ENCODE peak calls at places on chromosomes 1 and 21, in seven cellular contexts. One of them, this sample, is unnamed.

GRCh38 chr1:24323281-24323680 is 4.1 kb downstream of the GRHL3 start:
- DNase-seq in left ventricle myocardium inferior: no peak
- DNase-seq in stimulated activated CD8-positive, alpha-beta memory T cell treated with anti-CD3 and anti-CD28 coated beads, Interleukin-4, amount 100 ng/mL, for 48 hours: no peak
- DNase-seq in ascending aorta: no peak
- DNase-seq in heart left ventricle: no peak
- DNase-seq in Daoy: no peak
- DNase-seq in CD4-positive, alpha-beta T cell: no peak
- DNase-seq in this sample: no peak

GRCh38 chr1:54768093-54768492 is 3.8 kb upstream of the PARS2 start:
- DNase-seq in heart left ventricle: no peak
- DNase-seq in stimulated activated CD8-positive, alpha-beta memory T cell treated with anti-CD3 and anti-CD28 coated beads, Interleukin-4, amount 100 ng/mL, for 48 hours: no peak
- DNase-seq in CD4-positive, alpha-beta T cell: no peak
- DNase-seq in left ventricle myocardium inferior: no peak
- DNase-seq in ascending aorta: no peak
- DNase-seq in Daoy: no peak
- DNase-seq in this sample: peak

GRCh38 chr21:42201615-42202161 is 17.3 kb upstream of the ABCG1 start:
- DNase-seq in left ventricle myocardium inferior: no peak
- DNase-seq in stimulated activated CD8-positive, alpha-beta memory T cell treated with anti-CD3 and anti-CD28 coated beads, Interleukin-4, amount 100 ng/mL, for 48 hours: no peak
- DNase-seq in heart left ventricle: no peak
- DNase-seq in ascending aorta: no peak
- DNase-seq in Daoy: no peak
- DNase-seq in CD4-positive, alpha-beta T cell: no peak
- DNase-seq in this sample: no peak

GRCh38 chr1:24562625-24563024 is 6.7 kb downstream of the NCMAP start:
- DNase-seq in ascending aorta: no peak
- DNase-seq in stimulated activated CD8-positive, alpha-beta memory T cell treated with anti-CD3 and anti-CD28 coated beads, Interleukin-4, amount 100 ng/mL, for 48 hours: no peak
- DNase-seq in heart left ventricle: no peak
- DNase-seq in left ventricle myocardium inferior: no peak
- DNase-seq in Daoy: peak
- DNase-seq in CD4-positive, alpha-beta T cell: no peak
- DNase-seq in this sample: no peak

GRCh38 chr1:170340259-170340658 is 191.7 kb upstream of the GORAB start:
- DNase-seq in CD4-positive, alpha-beta T cell: no peak
- DNase-seq in left ventricle myocardium inferior: no peak
- DNase-seq in ascending aorta: no peak
- DNase-seq in Daoy: no peak
- DNase-seq in stimulated activated CD8-positive, alpha-beta memory T cell treated with anti-CD3 and anti-CD28 coated beads, Interleukin-4, amount 100 ng/mL, for 48 hours: no peak
- DNase-seq in heart left ventricle: no peak
- DNase-seq in this sample: no peak

GRCh38 chr1:202578001-202578500 is 132.2 kb downstream of the SYT2 start:
- DNase-seq in stimulated activated CD8-positive, alpha-beta memory T cell treated with anti-CD3 and anti-CD28 coated beads, Interleukin-4, amount 100 ng/mL, for 48 hours: no peak
- DNase-seq in heart left ventricle: no peak
- DNase-seq in left ventricle myocardium inferior: no peak
- DNase-seq in Daoy: peak
- DNase-seq in ascending aorta: no peak
- DNase-seq in CD4-positive, alpha-beta T cell: no peak
- DNase-seq in this sample: no peak

GRCh38 chr21:34560021-34560420 is 48.0 kb upstream of the KCNE1 start:
- DNase-seq in CD4-positive, alpha-beta T cell: no peak
- DNase-seq in Daoy: no peak
- DNase-seq in left ventricle myocardium inferior: no peak
- DNase-seq in ascending aorta: no peak
- DNase-seq in stimulated activated CD8-positive, alpha-beta memory T cell treated with anti-CD3 and anti-CD28 coated beads, Interleukin-4, amount 100 ng/mL, for 48 hours: no peak
- DNase-seq in heart left ventricle: no peak
- DNase-seq in this sample: no peak

GRCh38 chr1:32142446-32143301 is 34.8 kb downstream of the KPNA6 start:
- DNase-seq in heart left ventricle: peak
- DNase-seq in ascending aorta: no peak
- DNase-seq in left ventricle myocardium inferior: peak
- DNase-seq in CD4-positive, alpha-beta T cell: no peak
- DNase-seq in Daoy: peak
- DNase-seq in stimulated activated CD8-positive, alpha-beta memory T cell treated with anti-CD3 and anti-CD28 coated beads, Interleukin-4, amount 100 ng/mL, for 48 hours: no peak
- DNase-seq in this sample: peak

GRCh38 chr1:118363396-118363795 is 178.4 kb upstream of the SPAG17 start:
- DNase-seq in stimulated activated CD8-positive, alpha-beta memory T cell treated with anti-CD3 and anti-CD28 coated beads, Interleukin-4, amount 100 ng/mL, for 48 hours: no peak
- DNase-seq in left ventricle myocardium inferior: no peak
- DNase-seq in heart left ventricle: no peak
- DNase-seq in ascending aorta: no peak
- DNase-seq in CD4-positive, alpha-beta T cell: no peak
- DNase-seq in Daoy: no peak
- DNase-seq in this sample: no peak